ENCODE peak calls at places on chromosomes 4 and X, in six cellular contexts. One of them, this sample, is unnamed.

GRCh38 chr4:87116230-87116629 is 104.2 kb downstream of the KLHL8 start:
- DNase-seq in tibial artery: no peak
- DNase-seq in lower lobe of right lung: no peak
- DNase-seq in fibroblast of the aortic adventitia: peak; percentile 28
- DNase-seq in fibroblast of mammary gland: no peak
- DNase-seq in dorsolateral prefrontal cortex: no peak
- DNase-seq in this sample: no peak

GRCh38 chrX:3815896-3816664 is 102.6 kb upstream of the PRKX start:
- DNase-seq in tibial artery: peak; percentile 67
- DNase-seq in lower lobe of right lung: peak; percentile 67
- DNase-seq in fibroblast of the aortic adventitia: peak; percentile 31
- DNase-seq in fibroblast of mammary gland: peak; percentile 28
- DNase-seq in dorsolateral prefrontal cortex: peak; percentile 24
- DNase-seq in this sample: no peak

GRCh38 chrX:43880439-43880838 is 1.8 kb downstream of the MAOB start:
- DNase-seq in tibial artery: no peak
- DNase-seq in lower lobe of right lung: no peak
- DNase-seq in fibroblast of the aortic adventitia: peak; percentile 28
- DNase-seq in fibroblast of mammary gland: peak; percentile 6
- DNase-seq in dorsolateral prefrontal cortex: no peak
- DNase-seq in this sample: no peak

GRCh38 chrX:13857804-13858203 is 40.9 kb upstream of the GPM6B start:
- DNase-seq in tibial artery: no peak
- DNase-seq in lower lobe of right lung: no peak
- DNase-seq in fibroblast of the aortic adventitia: no peak
- DNase-seq in fibroblast of mammary gland: no peak
- DNase-seq in dorsolateral prefrontal cortex: no peak
- DNase-seq in this sample: no peak

GRCh38 chr4:65624651-65625050 is 45.6 kb downstream of the EPHA5 start:
- DNase-seq in tibial artery: no peak
- DNase-seq in lower lobe of right lung: no peak
- DNase-seq in fibroblast of the aortic adventitia: peak; percentile 9
- DNase-seq in fibroblast of mammary gland: peak; percentile 4
- DNase-seq in dorsolateral prefrontal cortex: no peak
- DNase-seq in this sample: no peak

GRCh38 chrX:83588409-83588808 is 80.3 kb downstream of the POU3F4 start:
- DNase-seq in tibial artery: no peak
- DNase-seq in lower lobe of right lung: no peak
- DNase-seq in fibroblast of the aortic adventitia: no peak
- DNase-seq in fibroblast of mammary gland: no peak
- DNase-seq in dorsolateral prefrontal cortex: no peak
- DNase-seq in this sample: no peak

GRCh38 chr4:160319221-160319867 is 1216.5 kb downstream of the RAPGEF2 start:
- DNase-seq in tibial artery: no peak
- DNase-seq in lower lobe of right lung: no peak
- DNase-seq in fibroblast of the aortic adventitia: no peak
- DNase-seq in fibroblast of mammary gland: no peak
- DNase-seq in dorsolateral prefrontal cortex: no peak
- DNase-seq in this sample: no peak

GRCh38 chrX:17547658-17548057 is 172.7 kb downstream of the NHS start:
- DNase-seq in tibial artery: no peak
- DNase-seq in lower lobe of right lung: peak; percentile 63
- DNase-seq in fibroblast of the aortic adventitia: peak; percentile 83
- DNase-seq in fibroblast of mammary gland: peak; percentile 90
- DNase-seq in dorsolateral prefrontal cortex: no peak
- DNase-seq in this sample: peak; percentile 77

GRCh38 chr4:5931526-5931925 is 38.6 kb upstream of the CRMP1 start:
- DNase-seq in tibial artery: no peak
- DNase-seq in lower lobe of right lung: no peak
- DNase-seq in fibroblast of the aortic adventitia: no peak
- DNase-seq in fibroblast of mammary gland: no peak
- DNase-seq in dorsolateral prefrontal cortex: no peak
- DNase-seq in this sample: no peak

GRCh38 chrX:48715876-48716502 is 19.5 kb downstream of the SUV39H1 start:
- DNase-seq in tibial artery: no peak
- DNase-seq in lower lobe of right lung: no peak
- DNase-seq in fibroblast of the aortic adventitia: no peak
- DNase-seq in fibroblast of mammary gland: peak; percentile 45
- DNase-seq in dorsolateral prefrontal cortex: no peak
- DNase-seq in this sample: no peak

GRCh38 chr4:177220376-177220775 is 89.3 kb upstream of the NEIL3 start:
- DNase-seq in tibial artery: no peak
- DNase-seq in lower lobe of right lung: no peak
- DNase-seq in fibroblast of the aortic adventitia: peak; percentile 74
- DNase-seq in fibroblast of mammary gland: peak; percentile 74
- DNase-seq in dorsolateral prefrontal cortex: no peak
- DNase-seq in this sample: peak; percentile 10

GRCh38 chrX:102837843-102838242 is 99.2 kb upstream of the RAB40AL start:
- DNase-seq in tibial artery: no peak
- DNase-seq in lower lobe of right lung: no peak
- DNase-seq in fibroblast of the aortic adventitia: peak; percentile 25
- DNase-seq in fibroblast of mammary gland: no peak
- DNase-seq in dorsolateral prefrontal cortex: no peak
- DNase-seq in this sample: no peak

GRCh38 chr4:71186566-71187398 is 152.0 kb upstream of the SLC4A4 start:
- DNase-seq in tibial artery: peak; percentile 86
- DNase-seq in lower lobe of right lung: peak; percentile 72
- DNase-seq in fibroblast of the aortic adventitia: peak; percentile 50
- DNase-seq in fibroblast of mammary gland: no peak
- DNase-seq in dorsolateral prefrontal cortex: no peak
- DNase-seq in this sample: no peak

GRCh38 chr4:77040265-77040664 is 35.5 kb downstream of the CCNI start:
- DNase-seq in tibial artery: no peak
- DNase-seq in lower lobe of right lung: no peak
- DNase-seq in fibroblast of the aortic adventitia: peak; percentile 67
- DNase-seq in fibroblast of mammary gland: peak; percentile 82
- DNase-seq in dorsolateral prefrontal cortex: no peak
- DNase-seq in this sample: no peak

GRCh38 chr4:145565328-145565727 is 53.9 kb upstream of the MMAA start:
- DNase-seq in tibial artery: no peak
- DNase-seq in lower lobe of right lung: no peak
- DNase-seq in fibroblast of the aortic adventitia: no peak
- DNase-seq in fibroblast of mammary gland: peak; percentile 82
- DNase-seq in dorsolateral prefrontal cortex: no peak
- DNase-seq in this sample: no peak

GRCh38 chr4:113328514-113328913 is 279.1 kb downstream of the ANK2 start:
- DNase-seq in tibial artery: no peak
- DNase-seq in lower lobe of right lung: no peak
- DNase-seq in fibroblast of the aortic adventitia: no peak
- DNase-seq in fibroblast of mammary gland: no peak
- DNase-seq in dorsolateral prefrontal cortex: no peak
- DNase-seq in this sample: no peak

GRCh38 chrX:50905334-50905733 is 5.2 kb upstream of the BMP15 start:
- DNase-seq in tibial artery: no peak
- DNase-seq in lower lobe of right lung: no peak
- DNase-seq in fibroblast of the aortic adventitia: no peak
- DNase-seq in fibroblast of mammary gland: no peak
- DNase-seq in dorsolateral prefrontal cortex: no peak
- DNase-seq in this sample: no peak

GRCh38 chr4:142743071-142743825 is 102.9 kb downstream of the INPP4B start:
- DNase-seq in tibial artery: no peak
- DNase-seq in lower lobe of right lung: no peak
- DNase-seq in fibroblast of the aortic adventitia: peak; percentile 98
- DNase-seq in fibroblast of mammary gland: peak; percentile 34
- DNase-seq in dorsolateral prefrontal cortex: no peak
- DNase-seq in this sample: no peak

GRCh38 chr4:25306658-25307057 is 5.9 kb upstream of the ZCCHC4 start:
- DNase-seq in tibial artery: no peak
- DNase-seq in lower lobe of right lung: no peak
- DNase-seq in fibroblast of the aortic adventitia: no peak
- DNase-seq in fibroblast of mammary gland: no peak
- DNase-seq in dorsolateral prefrontal cortex: no peak
- DNase-seq in this sample: no peak

GRCh38 chr4:161577604-161578301 is 586.0 kb downstream of the FSTL5 start:
- DNase-seq in tibial artery: no peak
- DNase-seq in lower lobe of right lung: no peak
- DNase-seq in fibroblast of the aortic adventitia: no peak
- DNase-seq in fibroblast of mammary gland: peak; percentile 26
- DNase-seq in dorsolateral prefrontal cortex: no peak
- DNase-seq in this sample: peak; percentile 97

GRCh38 chr4:174522183-174523002 is at the start of gene HPGD:
- DNase-seq in tibial artery: peak; percentile 74
- DNase-seq in lower lobe of right lung: peak; percentile 88
- DNase-seq in fibroblast of the aortic adventitia: peak; percentile 20
- DNase-seq in fibroblast of mammary gland: no peak
- DNase-seq in dorsolateral prefrontal cortex: no peak
- DNase-seq in this sample: no peak

GRCh38 chr4:174696657-174697056 is 132.4 kb downstream of the GLRA3 start:
- DNase-seq in tibial artery: no peak
- DNase-seq in lower lobe of right lung: no peak
- DNase-seq in fibroblast of the aortic adventitia: no peak
- DNase-seq in fibroblast of mammary gland: no peak
- DNase-seq in dorsolateral prefrontal cortex: no peak
- DNase-seq in this sample: no peak

GRCh38 chr4:74675673-74676279 is 118.5 kb downstream of the BTC start:
- DNase-seq in tibial artery: no peak
- DNase-seq in lower lobe of right lung: no peak
- DNase-seq in fibroblast of the aortic adventitia: peak; percentile 83
- DNase-seq in fibroblast of mammary gland: peak; percentile 87
- DNase-seq in dorsolateral prefrontal cortex: no peak
- DNase-seq in this sample: peak; percentile 72

GRCh38 chr4:10893417-10893816 is 208.8 kb upstream of the CLNK start:
- DNase-seq in tibial artery: no peak
- DNase-seq in lower lobe of right lung: no peak
- DNase-seq in fibroblast of the aortic adventitia: peak; percentile 9
- DNase-seq in fibroblast of mammary gland: no peak
- DNase-seq in dorsolateral prefrontal cortex: no peak
- DNase-seq in this sample: no peak

GRCh38 chrX:39309721-39310152 is 508.5 kb downstream of the MID1IP1 start:
- DNase-seq in tibial artery: no peak
- DNase-seq in lower lobe of right lung: no peak
- DNase-seq in fibroblast of the aortic adventitia: no peak
- DNase-seq in fibroblast of mammary gland: no peak
- DNase-seq in dorsolateral prefrontal cortex: no peak
- DNase-seq in this sample: peak; percentile 2

GRCh38 chr4:153249199-153250154 is 45.2 kb downstream of the TRIM2 start:
- DNase-seq in tibial artery: peak; percentile 76
- DNase-seq in lower lobe of right lung: peak; percentile 83
- DNase-seq in fibroblast of the aortic adventitia: peak; percentile 60
- DNase-seq in fibroblast of mammary gland: peak; percentile 53
- DNase-seq in dorsolateral prefrontal cortex: peak; percentile 42
- DNase-seq in this sample: no peak

GRCh38 chr4:128461300-128462103 is 173.9 kb upstream of the PGRMC2 start:
- DNase-seq in tibial artery: no peak
- DNase-seq in lower lobe of right lung: no peak
- DNase-seq in fibroblast of the aortic adventitia: peak; percentile 87
- DNase-seq in fibroblast of mammary gland: peak; percentile 93
- DNase-seq in dorsolateral prefrontal cortex: no peak
- DNase-seq in this sample: peak; percentile 46

GRCh38 chr4:107742791-107743190 is 22.8 kb upstream of the PAPSS1 start:
- DNase-seq in tibial artery: no peak
- DNase-seq in lower lobe of right lung: no peak
- DNase-seq in fibroblast of the aortic adventitia: no peak
- DNase-seq in fibroblast of mammary gland: no peak
- DNase-seq in dorsolateral prefrontal cortex: no peak
- DNase-seq in this sample: no peak

GRCh38 chr4:107737470-107737869 is 17.4 kb upstream of the PAPSS1 start:
- DNase-seq in tibial artery: no peak
- DNase-seq in lower lobe of right lung: no peak
- DNase-seq in fibroblast of the aortic adventitia: no peak
- DNase-seq in fibroblast of mammary gland: no peak
- DNase-seq in dorsolateral prefrontal cortex: no peak
- DNase-seq in this sample: no peak

GRCh38 chr4:107742196-107742595 is 22.2 kb upstream of the PAPSS1 start:
- DNase-seq in tibial artery: no peak
- DNase-seq in lower lobe of right lung: no peak
- DNase-seq in fibroblast of the aortic adventitia: no peak
- DNase-seq in fibroblast of mammary gland: no peak
- DNase-seq in dorsolateral prefrontal cortex: no peak
- DNase-seq in this sample: no peak

GRCh38 chr4:107740950-107741701 is 21.1 kb upstream of the PAPSS1 start:
- DNase-seq in tibial artery: peak; percentile 78
- DNase-seq in lower lobe of right lung: no peak
- DNase-seq in fibroblast of the aortic adventitia: peak; percentile 78
- DNase-seq in fibroblast of mammary gland: peak; percentile 63
- DNase-seq in dorsolateral prefrontal cortex: no peak
- DNase-seq in this sample: peak; percentile 50

GRCh38 chr4:107740381-107740780 is 20.3 kb upstream of the PAPSS1 start:
- DNase-seq in tibial artery: no peak
- DNase-seq in lower lobe of right lung: no peak
- DNase-seq in fibroblast of the aortic adventitia: no peak
- DNase-seq in fibroblast of mammary gland: no peak
- DNase-seq in dorsolateral prefrontal cortex: no peak
- DNase-seq in this sample: no peak
- H3K4me3 ChIP-seq in tibial artery: no peak overlapping the region
- H3K4me3 ChIP-seq in lower lobe of right lung: no peak overlapping the region
- H3K4me3 ChIP-seq in fibroblast of the aortic adventitia: no peak overlapping the region
- H3K4me3 ChIP-seq in fibroblast of mammary gland: no peak overlapping the region
- H3K4me3 ChIP-seq in dorsolateral prefrontal cortex: no peak overlapping the region
- H3K4me3 ChIP-seq in this sample: no peak overlapping the region

GRCh38 chr4:117771647-117772337 is 262.5 kb upstream of the NDST3 start:
- DNase-seq in tibial artery: no peak
- DNase-seq in lower lobe of right lung: no peak
- DNase-seq in fibroblast of the aortic adventitia: no peak
- DNase-seq in fibroblast of mammary gland: no peak
- DNase-seq in dorsolateral prefrontal cortex: no peak
- DNase-seq in this sample: no peak
- TF ChIP-seq CTCF in tibial artery: no peak
- TF ChIP-seq CTCF in lower lobe of right lung: no peak
- TF ChIP-seq CTCF in fibroblast of the aortic adventitia: no peak
- TF ChIP-seq CTCF in fibroblast of mammary gland: no peak
- TF ChIP-seq CTCF in dorsolateral prefrontal cortex: no peak
- TF ChIP-seq CTCF in this sample: no peak

GRCh38 chr4:15385515-15385914 is 42.3 kb upstream of the C1QTNF7 start:
- DNase-seq in tibial artery: no peak
- DNase-seq in lower lobe of right lung: no peak
- DNase-seq in fibroblast of the aortic adventitia: no peak
- DNase-seq in fibroblast of mammary gland: no peak
- DNase-seq in dorsolateral prefrontal cortex: no peak
- DNase-seq in this sample: no peak
- H3K4me3 ChIP-seq in tibial artery: peak overlapping the region; percentile 9
- H3K4me3 ChIP-seq in lower lobe of right lung: no peak overlapping the region
- H3K4me3 ChIP-seq in fibroblast of the aortic adventitia: no peak overlapping the region
- H3K4me3 ChIP-seq in fibroblast of mammary gland: no peak overlapping the region
- H3K4me3 ChIP-seq in dorsolateral prefrontal cortex: no peak overlapping the region
- H3K4me3 ChIP-seq in this sample: no peak overlapping the region

GRCh38 chrX:69138512-69138911 is 26.7 kb downstream of the PJA1 start:
- DNase-seq in tibial artery: no peak
- DNase-seq in lower lobe of right lung: no peak
- DNase-seq in fibroblast of the aortic adventitia: no peak
- DNase-seq in fibroblast of mammary gland: peak; percentile 60
- DNase-seq in dorsolateral prefrontal cortex: no peak
- DNase-seq in this sample: no peak

GRCh38 chrX:69137911-69138310 is 27.3 kb downstream of the PJA1 start:
- DNase-seq in tibial artery: no peak
- DNase-seq in lower lobe of right lung: no peak
- DNase-seq in fibroblast of the aortic adventitia: no peak
- DNase-seq in fibroblast of mammary gland: peak; percentile 26
- DNase-seq in dorsolateral prefrontal cortex: no peak
- DNase-seq in this sample: no peak

GRCh38 chrX:69137371-69137881 is 27.8 kb downstream of the PJA1 start:
- DNase-seq in tibial artery: no peak
- DNase-seq in lower lobe of right lung: no peak
- DNase-seq in fibroblast of the aortic adventitia: peak; percentile 64
- DNase-seq in fibroblast of mammary gland: peak; percentile 75
- DNase-seq in dorsolateral prefrontal cortex: no peak
- DNase-seq in this sample: no peak

GRCh38 chrX:69139516-69139915 is 25.7 kb downstream of the PJA1 start:
- DNase-seq in tibial artery: no peak
- DNase-seq in lower lobe of right lung: no peak
- DNase-seq in fibroblast of the aortic adventitia: no peak
- DNase-seq in fibroblast of mammary gland: no peak
- DNase-seq in dorsolateral prefrontal cortex: no peak
- DNase-seq in this sample: no peak

GRCh38 chrX:69136546-69137331 is 28.5 kb downstream of the PJA1 start:
- DNase-seq in tibial artery: no peak
- DNase-seq in lower lobe of right lung: no peak
- DNase-seq in fibroblast of the aortic adventitia: no peak
- DNase-seq in fibroblast of mammary gland: no peak
- DNase-seq in dorsolateral prefrontal cortex: no peak
- DNase-seq in this sample: no peak
- TF ChIP-seq CTCF in tibial artery: no peak
- TF ChIP-seq CTCF in lower lobe of right lung: no peak
- TF ChIP-seq CTCF in fibroblast of the aortic adventitia: no peak
- TF ChIP-seq CTCF in fibroblast of mammary gland: no peak
- TF ChIP-seq CTCF in dorsolateral prefrontal cortex: no peak
- TF ChIP-seq CTCF in this sample: no peak